ENCODE peak calls at places on chromosomes 1 and 21, in seven cellular contexts. One of them, this sample, is unnamed.

GRCh38 chr1:117735045-117735992 is 129.5 kb downstream of the TENT5C start:
- DNase-seq in heart left ventricle: peak; percentile 26
- DNase-seq in GM12865: peak; percentile 33
- DNase-seq in AG04449: no peak
- DNase-seq in RWPE1: peak; percentile 60
- DNase-seq in activated B cell treated with CpG ODN at 0.5 μM for 24 hours: no peak
- DNase-seq in glutamatergic neuron: no peak
- DNase-seq in this sample: no peak

GRCh38 chr21:41765393-41765950 is 1.4 kb downstream of the RIPK4 start:
- DNase-seq in heart left ventricle: no peak
- DNase-seq in GM12865: no peak
- DNase-seq in AG04449: no peak
- DNase-seq in RWPE1: no peak
- DNase-seq in activated B cell treated with CpG ODN at 0.5 μM for 24 hours: no peak
- DNase-seq in glutamatergic neuron: no peak
- DNase-seq in this sample: no peak

GRCh38 chr1:170491291-170491690 is 40.7 kb upstream of the GORAB start:
- DNase-seq in heart left ventricle: no peak
- DNase-seq in GM12865: no peak
- DNase-seq in AG04449: no peak
- DNase-seq in RWPE1: no peak
- DNase-seq in activated B cell treated with CpG ODN at 0.5 μM for 24 hours: no peak
- DNase-seq in glutamatergic neuron: no peak
- DNase-seq in this sample: no peak

GRCh38 chr1:85577421-85578320 is 2.9 kb upstream of the CCN1 start:
- DNase-seq in heart left ventricle: peak; percentile 40
- DNase-seq in GM12865: no peak
- DNase-seq in AG04449: no peak
- DNase-seq in RWPE1: no peak
- DNase-seq in activated B cell treated with CpG ODN at 0.5 μM for 24 hours: no peak
- DNase-seq in glutamatergic neuron: peak; percentile 36
- DNase-seq in this sample: no peak

GRCh38 chr1:38962113-38962512 is 20.5 kb upstream of the RHBDL2 start:
- DNase-seq in heart left ventricle: no peak
- DNase-seq in GM12865: no peak
- DNase-seq in AG04449: peak; percentile 69
- DNase-seq in RWPE1: no peak
- DNase-seq in activated B cell treated with CpG ODN at 0.5 μM for 24 hours: no peak
- DNase-seq in glutamatergic neuron: no peak
- DNase-seq in this sample: no peak

GRCh38 chr1:82686774-82687173 is 886.0 kb downstream of the ADGRL2 start:
- DNase-seq in heart left ventricle: no peak
- DNase-seq in GM12865: no peak
- DNase-seq in AG04449: no peak
- DNase-seq in RWPE1: no peak
- DNase-seq in activated B cell treated with CpG ODN at 0.5 μM for 24 hours: no peak
- DNase-seq in glutamatergic neuron: no peak
- DNase-seq in this sample: no peak

GRCh38 chr1:18965206-18966173 is 9.0 kb upstream of the IFFO2 start:
- DNase-seq in heart left ventricle: no peak
- DNase-seq in GM12865: peak; percentile 61
- DNase-seq in AG04449: no peak
- DNase-seq in RWPE1: peak; percentile 55
- DNase-seq in activated B cell treated with CpG ODN at 0.5 μM for 24 hours: no peak
- DNase-seq in glutamatergic neuron: no peak
- DNase-seq in this sample: no peak

GRCh38 chr1:8456306-8456912 is 138.5 kb downstream of the SLC45A1 start:
- DNase-seq in heart left ventricle: no peak
- DNase-seq in GM12865: no peak
- DNase-seq in AG04449: no peak
- DNase-seq in RWPE1: peak; percentile 48
- DNase-seq in activated B cell treated with CpG ODN at 0.5 μM for 24 hours: no peak
- DNase-seq in glutamatergic neuron: no peak
- DNase-seq in this sample: no peak

GRCh38 chr1:89540406-89540970 is 15.9 kb downstream of the LRRC8B start:
- DNase-seq in heart left ventricle: no peak
- DNase-seq in GM12865: no peak
- DNase-seq in AG04449: no peak
- DNase-seq in RWPE1: no peak
- DNase-seq in activated B cell treated with CpG ODN at 0.5 μM for 24 hours: no peak
- DNase-seq in glutamatergic neuron: no peak
- DNase-seq in this sample: no peak

GRCh38 chr1:44481701-44482100 is 76.6 kb downstream of the RNF220 start:
- DNase-seq in heart left ventricle: no peak
- DNase-seq in GM12865: no peak
- DNase-seq in AG04449: no peak
- DNase-seq in RWPE1: no peak
- DNase-seq in activated B cell treated with CpG ODN at 0.5 μM for 24 hours: no peak
- DNase-seq in glutamatergic neuron: no peak
- DNase-seq in this sample: no peak

GRCh38 chr1:67404212-67404620 is 26.0 kb downstream of the SERBP1 start:
- DNase-seq in heart left ventricle: no peak
- DNase-seq in GM12865: no peak
- DNase-seq in AG04449: no peak
- DNase-seq in RWPE1: no peak
- DNase-seq in activated B cell treated with CpG ODN at 0.5 μM for 24 hours: no peak
- DNase-seq in glutamatergic neuron: no peak
- DNase-seq in this sample: no peak

GRCh38 chr1:245537992-245538391 is 383.2 kb downstream of the KIF26B start:
- DNase-seq in heart left ventricle: no peak
- DNase-seq in GM12865: no peak
- DNase-seq in AG04449: no peak
- DNase-seq in RWPE1: no peak
- DNase-seq in activated B cell treated with CpG ODN at 0.5 μM for 24 hours: no peak
- DNase-seq in glutamatergic neuron: no peak
- DNase-seq in this sample: no peak

GRCh38 chr1:207825719-207826556 is 74.1 kb downstream of the CD46 start:
- DNase-seq in heart left ventricle: peak; percentile 80
- DNase-seq in GM12865: peak; percentile 98
- DNase-seq in AG04449: no peak
- DNase-seq in RWPE1: no peak
- DNase-seq in activated B cell treated with CpG ODN at 0.5 μM for 24 hours: peak; percentile 74
- DNase-seq in glutamatergic neuron: no peak
- DNase-seq in this sample: no peak

GRCh38 chr1:9410737-9411297 is 118.1 kb downstream of the SPSB1 start:
- DNase-seq in heart left ventricle: no peak
- DNase-seq in GM12865: peak; percentile 93
- DNase-seq in AG04449: peak; percentile 69
- DNase-seq in RWPE1: no peak
- DNase-seq in activated B cell treated with CpG ODN at 0.5 μM for 24 hours: no peak
- DNase-seq in glutamatergic neuron: no peak
- DNase-seq in this sample: no peak

DNA sequence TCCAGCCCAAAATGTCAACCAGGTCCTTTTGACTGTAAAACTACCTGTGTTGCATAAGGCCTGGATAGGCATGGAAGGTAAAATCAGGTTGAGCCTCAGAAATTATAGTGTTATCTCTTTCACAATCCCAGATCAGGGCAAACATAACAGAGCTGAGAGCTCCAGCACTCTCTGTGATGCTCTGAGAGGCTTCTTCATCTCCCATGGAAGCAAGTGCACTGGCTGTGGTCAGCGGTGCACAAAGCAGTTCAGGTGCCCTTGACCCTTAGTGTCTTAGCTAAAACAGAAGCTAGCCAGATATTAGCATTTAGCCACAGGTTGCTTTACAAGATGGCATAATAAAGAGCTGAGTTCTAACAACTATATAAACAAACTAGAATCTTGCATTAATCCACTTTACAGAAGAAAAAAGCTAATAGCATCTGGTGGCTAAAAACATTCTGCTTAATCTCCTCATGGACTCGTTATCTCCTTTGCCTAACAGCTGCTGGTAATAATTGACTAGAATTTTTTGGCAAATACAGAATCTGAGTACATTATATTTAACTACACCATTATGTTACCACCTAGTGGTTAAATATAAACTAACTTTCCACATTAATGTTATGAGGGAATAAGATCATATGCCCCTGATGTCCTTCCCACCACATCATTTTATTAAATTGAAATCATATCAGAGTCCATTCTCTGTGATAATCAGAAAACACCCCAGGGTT is 25.6 kb upstream of the POGK start:
- DNase-seq in heart left ventricle: no peak
- DNase-seq in GM12865: no peak
- DNase-seq in AG04449: no peak
- DNase-seq in RWPE1: no peak
- DNase-seq in activated B cell treated with CpG ODN at 0.5 μM for 24 hours: no peak
- DNase-seq in glutamatergic neuron: no peak
- DNase-seq in this sample: no peak
- TF ChIP-seq CTCF in heart left ventricle: no peak
- TF ChIP-seq CTCF in GM12865: no peak
- TF ChIP-seq CTCF in AG04449: no peak
- TF ChIP-seq CTCF in RWPE1: no peak
- TF ChIP-seq CTCF in activated B cell treated with CpG ODN at 0.5 μM for 24 hours: no peak
- TF ChIP-seq CTCF in glutamatergic neuron: no peak
- TF ChIP-seq CTCF in this sample: peak; percentile 56

DNA sequence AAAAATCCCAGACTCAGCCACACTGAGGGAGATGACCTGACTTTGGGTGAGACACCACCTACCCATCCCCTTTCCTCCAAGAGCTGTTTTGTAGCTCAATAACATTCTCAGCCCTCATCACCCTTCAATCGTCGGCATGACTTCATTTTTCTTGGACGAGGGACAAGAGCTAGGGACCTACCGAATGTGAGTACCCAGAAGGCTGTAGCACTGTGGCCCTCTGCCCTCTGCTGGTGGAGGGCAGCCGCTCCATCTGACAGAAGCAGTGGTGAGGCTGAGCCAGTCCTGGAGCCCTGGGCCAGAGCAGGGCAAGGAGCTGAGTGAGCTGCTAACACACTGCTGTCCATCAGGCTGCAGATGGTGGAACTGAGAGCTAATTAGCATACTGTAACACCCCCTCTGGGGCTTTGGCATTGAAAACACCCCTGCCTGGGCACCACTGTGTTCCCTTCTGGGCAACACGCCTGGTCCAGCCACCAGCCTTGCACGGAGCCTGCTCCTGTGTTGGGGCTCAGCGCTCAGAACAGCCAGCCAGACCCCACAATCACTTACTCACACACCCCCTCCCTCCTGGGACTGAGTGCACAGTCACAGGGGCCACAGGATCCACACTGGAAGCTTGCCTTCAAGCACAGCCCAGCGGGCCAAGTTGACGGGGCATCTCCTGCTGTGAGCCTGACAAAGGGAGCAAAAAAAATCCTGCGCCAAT is 18.3 kb upstream of the ALPL start:
- DNase-seq in heart left ventricle: no peak
- DNase-seq in GM12865: peak; percentile 42
- DNase-seq in AG04449: no peak
- DNase-seq in RWPE1: no peak
- DNase-seq in activated B cell treated with CpG ODN at 0.5 μM for 24 hours: no peak
- DNase-seq in glutamatergic neuron: no peak
- DNase-seq in this sample: no peak
- TF ChIP-seq CTCF in heart left ventricle: peak; percentile 35
- TF ChIP-seq CTCF in GM12865: peak; percentile 37
- TF ChIP-seq CTCF in AG04449: peak; percentile 81
- TF ChIP-seq CTCF in RWPE1: peak; percentile 34
- TF ChIP-seq CTCF in activated B cell treated with CpG ODN at 0.5 μM for 24 hours: no peak
- TF ChIP-seq CTCF in glutamatergic neuron: no peak
- TF ChIP-seq CTCF in this sample: no peak

GRCh38 chr1:5992814-5993552 is 758 bp upstream of the NPHP4 start:
- DNase-seq in heart left ventricle: no peak
- DNase-seq in GM12865: peak; percentile 32
- DNase-seq in AG04449: no peak
- DNase-seq in RWPE1: peak; percentile 46
- DNase-seq in activated B cell treated with CpG ODN at 0.5 μM for 24 hours: no peak
- DNase-seq in glutamatergic neuron: peak; percentile 60
- DNase-seq in this sample: no peak

GRCh38 chr1:5996641-5997270 is 4.5 kb upstream of the NPHP4 start:
- DNase-seq in heart left ventricle: no peak
- DNase-seq in GM12865: no peak
- DNase-seq in AG04449: no peak
- DNase-seq in RWPE1: no peak
- DNase-seq in activated B cell treated with CpG ODN at 0.5 μM for 24 hours: no peak
- DNase-seq in glutamatergic neuron: peak; percentile 12
- DNase-seq in this sample: no peak

GRCh38 chr1:5993553-5994510 is 1.6 kb upstream of the NPHP4 start:
- DNase-seq in heart left ventricle: no peak
- DNase-seq in GM12865: peak; percentile 44
- DNase-seq in AG04449: no peak
- DNase-seq in RWPE1: peak; percentile 26
- DNase-seq in activated B cell treated with CpG ODN at 0.5 μM for 24 hours: no peak
- DNase-seq in glutamatergic neuron: peak; percentile 27
- DNase-seq in this sample: no peak

GRCh38 chr1:5995871-5996630 is 3.8 kb upstream of the NPHP4 start:
- DNase-seq in heart left ventricle: no peak
- DNase-seq in GM12865: no peak
- DNase-seq in AG04449: no peak
- DNase-seq in RWPE1: no peak
- DNase-seq in activated B cell treated with CpG ODN at 0.5 μM for 24 hours: no peak
- DNase-seq in glutamatergic neuron: peak; percentile 8
- DNase-seq in this sample: no peak

GRCh38 chr1:5994713-5995621 is 2.7 kb upstream of the NPHP4 start:
- DNase-seq in heart left ventricle: no peak
- DNase-seq in GM12865: peak; percentile 79
- DNase-seq in AG04449: no peak
- DNase-seq in RWPE1: no peak
- DNase-seq in activated B cell treated with CpG ODN at 0.5 μM for 24 hours: no peak
- DNase-seq in glutamatergic neuron: peak; percentile 10
- DNase-seq in this sample: no peak
- TF ChIP-seq CTCF in heart left ventricle: no peak
- TF ChIP-seq CTCF in GM12865: peak; percentile 12
- TF ChIP-seq CTCF in AG04449: no peak
- TF ChIP-seq CTCF in RWPE1: no peak
- TF ChIP-seq CTCF in activated B cell treated with CpG ODN at 0.5 μM for 24 hours: no peak
- TF ChIP-seq CTCF in glutamatergic neuron: peak; percentile 30
- TF ChIP-seq CTCF in this sample: no peak

DNA sequence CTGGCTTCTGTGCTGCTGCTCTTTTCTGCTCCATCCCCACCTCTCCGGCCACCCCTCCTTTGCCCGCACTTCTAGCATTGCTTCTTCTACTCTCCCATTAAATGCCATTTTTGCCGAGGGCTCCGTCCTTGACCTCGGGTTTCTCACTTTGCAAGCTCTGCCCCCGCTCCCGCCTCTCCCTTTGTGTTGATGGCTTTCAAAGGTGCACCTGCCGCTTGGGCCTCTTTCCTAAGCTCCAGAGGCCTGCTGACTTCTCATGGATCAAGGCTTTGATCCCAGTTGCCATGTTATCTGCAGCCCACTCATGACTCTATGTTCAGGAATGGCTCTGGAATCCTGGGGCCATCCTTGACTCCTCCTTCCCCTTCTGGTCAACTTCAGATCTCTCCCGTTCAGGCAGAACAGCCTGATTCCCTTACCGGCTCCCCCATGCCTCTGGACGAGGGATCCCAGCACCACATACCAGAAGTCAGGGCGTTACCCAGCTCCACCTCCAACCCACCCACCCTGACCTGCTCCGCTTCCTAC is 54.3 kb downstream of the TLR5 start:
- DNase-seq in heart left ventricle: no peak
- DNase-seq in GM12865: no peak
- DNase-seq in AG04449: no peak
- DNase-seq in RWPE1: no peak
- DNase-seq in activated B cell treated with CpG ODN at 0.5 μM for 24 hours: no peak
- DNase-seq in glutamatergic neuron: no peak
- DNase-seq in this sample: no peak
- TF ChIP-seq CTCF in heart left ventricle: no peak
- TF ChIP-seq CTCF in GM12865: no peak
- TF ChIP-seq CTCF in AG04449: no peak
- TF ChIP-seq CTCF in RWPE1: no peak
- TF ChIP-seq CTCF in activated B cell treated with CpG ODN at 0.5 μM for 24 hours: no peak
- TF ChIP-seq CTCF in glutamatergic neuron: no peak
- TF ChIP-seq CTCF in this sample: no peak

GRCh38 chr1:6483010-6483760 is 8.3 kb downstream of the PLEKHG5 start:
- DNase-seq in heart left ventricle: no peak
- DNase-seq in GM12865: no peak
- DNase-seq in AG04449: no peak
- DNase-seq in RWPE1: no peak
- DNase-seq in activated B cell treated with CpG ODN at 0.5 μM for 24 hours: no peak
- DNase-seq in glutamatergic neuron: no peak
- DNase-seq in this sample: no peak
- TF ChIP-seq CTCF in heart left ventricle: no peak
- TF ChIP-seq CTCF in GM12865: no peak
- TF ChIP-seq CTCF in AG04449: no peak
- TF ChIP-seq CTCF in RWPE1: no peak
- TF ChIP-seq CTCF in activated B cell treated with CpG ODN at 0.5 μM for 24 hours: no peak
- TF ChIP-seq CTCF in glutamatergic neuron: no peak
- TF ChIP-seq CTCF in this sample: no peak